ENCODE peak calls at places on chromosomes 4 and X, in ten cellular contexts. P is ACHN; Z is activated T-cell treated with anti-CD3 and anti-CD28 coated beads for 1 hour; D is esophagus muscularis mucosa; L is HFF-Myc; E is neuronal stem cell; H is H7; O is neural crest cell; C is adipocyte; K is stimulated activated CD4-positive, alpha-beta T cell treated with anti-CD3 and anti-CD28 coated beads, Interleukin-12 subunit alpha, Interleukin-12 subunit beta, amount 100 ng/mL, for 24 hours. X is an unnamed sample.

GRCh38 chr4:61630548-61630947 is 430.4 kb downstream of the ADGRL3 start:
- DNase-seq in K (no peak), O (no peak), E (no peak), P (no peak), H (no peak), D (no peak), L (no peak), C (no peak), Z (no peak), X (no peak)

GRCh38 chr4:74794341-74794801 is at the start of gene BTC:
- DNase-seq in O (peak), D (no peak), K (no peak), H (peak), C (peak), L (no peak), E (peak), Z (no peak), P (peak), X (no peak)

GRCh38 chrX:83508006-83508405 is at the start of gene POU3F4:
- DNase-seq in O (peak), C (no peak), H (peak), L (no peak), P (no peak), D (no peak), E (no peak), Z (no peak), K (no peak), X (no peak)

GRCh38 chrX:45479196-45479834 is 278.6 kb upstream of the DIPK2B start:
- DNase-seq in L (peak), P (peak), K (no peak), O (no peak), H (no peak), E (no peak), Z (no peak), C (peak), D (no peak), X (peak)

GRCh38 chrX:10612215-10612614 is 8.2 kb downstream of the MID1 start:
- DNase-seq in K (no peak), H (no peak), O (no peak), C (peak), E (no peak), L (no peak), D (no peak), Z (no peak), P (no peak), X (peak)

GRCh38 chr4:61922766-61923165 is 722.6 kb downstream of the ADGRL3 start:
- DNase-seq in Z (no peak), K (no peak), O (no peak), C (no peak), H (no peak), E (no peak), D (no peak), L (no peak), P (no peak), X (no peak)

GRCh38 chr4:101205878-101206277 is 141.4 kb downstream of the PPP3CA start:
- DNase-seq in P (peak), E (no peak), O (no peak), C (no peak), L (no peak), H (no peak), D (no peak), Z (no peak), K (peak), X (no peak)

GRCh38 chr4:36054750-36055467 is 189.4 kb downstream of the ARAP2 start:
- DNase-seq in H (no peak), P (no peak), C (no peak), E (no peak), O (no peak), Z (no peak), K (no peak), D (no peak), L (no peak), X (no peak)

GRCh38 chr4:65023877-65024670 is 614.8 kb upstream of the TECRL start:
- DNase-seq in O (no peak), E (no peak), K (no peak), C (no peak), P (no peak), Z (no peak), H (no peak), L (no peak), D (no peak), X (no peak)

GRCh38 chr4:88738146-88738545 is 40.5 kb upstream of the NAP1L5 start:
- DNase-seq in C (no peak), E (no peak), P (no peak), H (no peak), O (no peak), K (no peak), L (no peak), D (no peak), Z (no peak), X (no peak)

GRCh38 chr4:53547983-53548382 is 43.3 kb downstream of the LNX1 start:
- DNase-seq in C (no peak), K (no peak), E (no peak), O (no peak), D (no peak), L (no peak), Z (no peak), P (no peak), H (no peak), X (no peak)

GRCh38 chr4:161714928-161715327 is 448.9 kb downstream of the FSTL5 start:
- DNase-seq in H (no peak), K (no peak), L (peak), P (no peak), Z (no peak), E (no peak), C (peak), D (no peak), O (no peak), X (peak)

GRCh38 chrX:103215768-103216085 is 819 bp downstream of the BEX4 start:
- DNase-seq in K (no peak), L (no peak), H (peak), Z (no peak), D (no peak), O (no peak), P (no peak), C (peak), E (peak), X (no peak)

GRCh38 chr4:134518574-134519217 is 317.1 kb upstream of the PABPC4L start:
- DNase-seq in H (no peak), D (no peak), C (no peak), Z (no peak), K (no peak), E (no peak), P (no peak), L (no peak), O (no peak), X (no peak)

GRCh38 chr4:150072906-150073714 is 5.1 kb upstream of the DCLK2 start:
- DNase-seq in P (peak), E (no peak), D (no peak), O (no peak), C (peak), L (no peak), H (no peak), K (no peak), Z (no peak), X (peak)

GRCh38 chrX:154315416-154315815 is 19.8 kb downstream of the TKTL1 start:
- DNase-seq in O (no peak), K (no peak), C (no peak), D (no peak), Z (no peak), P (no peak), E (no peak), H (no peak), L (no peak), X (no peak)

GRCh38 chr4:2182981-2183380 is 58.9 kb downstream of the HAUS3 start:
- DNase-seq in O (no peak), K (no peak), L (no peak), E (no peak), C (no peak), D (no peak), H (no peak), P (no peak), Z (no peak), X (peak)

GRCh38 chr4:54032558-54033135 is 31.8 kb downstream of the CHIC2 start:
- DNase-seq in Z (no peak), E (no peak), L (no peak), H (no peak), K (no peak), C (no peak), P (no peak), O (no peak), D (no peak), X (no peak)

GRCh38 chrX:53223068-53223693 is 1.8 kb downstream of the KDM5C start:
- DNase-seq in P (no peak), O (no peak), H (no peak), E (no peak), D (no peak), C (peak), Z (no peak), K (no peak), L (no peak), X (peak)

GRCh38 chr4:41305486-41305885 is 48.8 kb downstream of the UCHL1 start:
- DNase-seq in K (no peak), E (no peak), L (no peak), D (no peak), C (no peak), H (no peak), Z (no peak), P (no peak), O (no peak), X (no peak)

GRCh38 chrX:17500145-17500579 is 125.2 kb downstream of the NHS start:
- DNase-seq in C (no peak), P (no peak), O (no peak), Z (no peak), L (no peak), K (no peak), D (no peak), H (no peak), E (no peak), X (peak)

GRCh38 chr4:2332201-2332975 is 70.5 kb upstream of the MXD4 start:
- DNase-seq in Z (no peak), P (no peak), C (no peak), E (no peak), K (no peak), O (no peak), L (no peak), D (peak), H (peak), X (no peak)

GRCh38 chr4:48902266-48902665 is 4.3 kb downstream of the OCIAD2 start:
- DNase-seq in O (no peak), E (no peak), H (no peak), P (no peak), D (no peak), C (peak), L (no peak), Z (no peak), K (no peak), X (no peak)

GRCh38 chr4:140469806-140470733 is 28.0 kb downstream of the MGAT4D start:
- DNase-seq in C (no peak), H (peak), Z (no peak), O (no peak), K (no peak), L (no peak), P (no peak), E (no peak), D (no peak), X (peak)

GRCh38 chr4:141158219-141158618 is 24.9 kb upstream of the RNF150 start:
- DNase-seq in D (no peak), C (peak), O (no peak), H (no peak), Z (no peak), P (peak), E (peak), K (no peak), L (no peak), X (peak)

GRCh38 chrX:118884552-118885138 is 61.0 kb downstream of the ZCCHC12 start:
- DNase-seq in D (no peak), H (no peak), P (no peak), Z (no peak), C (no peak), K (no peak), L (no peak), E (no peak), O (no peak), X (no peak)

GRCh38 chrX:50183891-50184290 is 16.9 kb downstream of the AKAP4 start:
- DNase-seq in C (no peak), O (no peak), D (no peak), H (no peak), Z (no peak), E (no peak), K (no peak), L (no peak), P (no peak), X (no peak)

GRCh38 chrX:24479924-24480722 is 15.0 kb downstream of the PDK3 start:
- DNase-seq in K (peak), D (no peak), O (no peak), Z (peak), H (no peak), P (no peak), E (no peak), C (no peak), L (no peak), X (peak)

GRCh38 chr4:667545-667925 is 6.5 kb downstream of the ATP5ME start:
- DNase-seq in C (no peak), L (no peak), E (no peak), P (no peak), H (no peak), K (no peak), O (no peak), D (no peak), Z (no peak), X (no peak)

GRCh38 chr4:35463251-35463952 is 780.9 kb downstream of the ARAP2 start:
- DNase-seq in H (no peak), Z (no peak), O (no peak), D (no peak), K (no peak), P (no peak), E (no peak), L (no peak), C (no peak), X (no peak)

GRCh38 chrX:70762285-70762684 is 146.2 kb downstream of the TEX11 start:
- DNase-seq in D (no peak), O (no peak), Z (no peak), P (no peak), H (no peak), C (no peak), E (no peak), K (no peak), L (no peak), X (no peak)

GRCh38 chrX:101377542-101377941 is 8.4 kb downstream of the BTK start:
- DNase-seq in D (no peak), E (no peak), K (no peak), P (no peak), L (no peak), Z (no peak), C (no peak), O (no peak), H (no peak), X (no peak)

GRCh38 chrX:150731795-150732194 is 38.6 kb downstream of the MTMR1 start:
- DNase-seq in P (no peak), Z (no peak), K (peak), E (no peak), H (no peak), C (peak), O (no peak), L (peak), D (no peak), X (peak)

GRCh38 chr4:122747883-122748282 is 15.4 kb downstream of the BBS12 start:
- DNase-seq in O (no peak), D (no peak), H (no peak), Z (no peak), C (peak), L (no peak), P (no peak), E (no peak), K (no peak), X (peak)

GRCh38 chr4:99507349-99507748 is 3.5 kb upstream of the C4orf17 start:
- DNase-seq in Z (no peak), H (no peak), P (no peak), E (no peak), L (no peak), K (no peak), D (no peak), C (no peak), O (no peak), X (no peak)

GRCh38 chr4:16443504-16444088 is 217.3 kb upstream of the TAPT1 start:
- DNase-seq in K (no peak), D (peak), C (peak), P (peak), H (peak), Z (no peak), L (peak), E (peak), O (no peak), X (peak)

GRCh38 chr4:150962245-150962644 is 52.8 kb downstream of the LRBA start:
- DNase-seq in D (no peak), P (no peak), C (no peak), L (no peak), Z (no peak), E (no peak), H (no peak), O (no peak), K (no peak), X (no peak)

GRCh38 chrX:107675823-107676555 is 47.7 kb downstream of the PRPS1 start:
- DNase-seq in E (no peak), K (no peak), L (no peak), O (no peak), D (no peak), C (peak), H (no peak), Z (no peak), P (no peak), X (peak)